ENCODE peak calls at places on chromosome 21, in five cellular contexts. One of them, this sample, is unnamed. For H3K36me3, the result is how much of the 10 kb centered on the place peaks cover.

GRCh38 chr21:25506887-25507286 is 100.4 kb downstream of the MRPL39 start:
- DNase-seq in small intestine: no peak
- DNase-seq in IMR-90: peak
- DNase-seq in uterus: no peak
- DNase-seq in prostate gland: no peak
- DNase-seq in this sample: no peak

GRCh38 chr21:21182401-21182800 is 184.2 kb downstream of the NCAM2 start:
- DNase-seq in uterus: no peak
- DNase-seq in IMR-90: no peak
- DNase-seq in prostate gland: no peak
- DNase-seq in small intestine: no peak
- DNase-seq in this sample: no peak

GRCh38 chr21:16072692-16073091 is 342.9 kb downstream of the USP25 start:
- DNase-seq in IMR-90: peak
- DNase-seq in uterus: peak
- DNase-seq in small intestine: no peak
- DNase-seq in prostate gland: no peak
- DNase-seq in this sample: no peak

GRCh38 chr21:15004721-15005370 is 60.0 kb downstream of the NRIP1 start:
- DNase-seq in small intestine: peak
- DNase-seq in uterus: no peak
- DNase-seq in IMR-90: peak
- DNase-seq in prostate gland: no peak
- DNase-seq in this sample: no peak

GRCh38 chr21:14523234-14523633 is 22.9 kb downstream of the SAMSN1 start:
- DNase-seq in uterus: no peak
- DNase-seq in small intestine: no peak
- DNase-seq in prostate gland: no peak
- DNase-seq in IMR-90: no peak
- DNase-seq in this sample: no peak

GRCh38 chr21:43716376-43717165 is 2.4 kb upstream of the PDXK start:
- DNase-seq in uterus: no peak
- DNase-seq in IMR-90: peak
- DNase-seq in prostate gland: no peak
- DNase-seq in small intestine: no peak
- DNase-seq in this sample: no peak

GRCh38 chr21:25582888-25583287 is 24.4 kb downstream of the MRPL39 start:
- DNase-seq in IMR-90: no peak
- DNase-seq in uterus: no peak
- DNase-seq in prostate gland: no peak
- DNase-seq in small intestine: no peak
- DNase-seq in this sample: no peak

GRCh38 chr21:40902299-40902698 is 55.3 kb upstream of the DSCAM start:
- DNase-seq in IMR-90: no peak
- DNase-seq in prostate gland: peak
- DNase-seq in uterus: no peak
- DNase-seq in small intestine: no peak
- DNase-seq in this sample: no peak

GRCh38 chr21:35149698-35150097 is 100.6 kb upstream of the RUNX1 start:
- DNase-seq in prostate gland: no peak
- DNase-seq in IMR-90: peak
- DNase-seq in small intestine: no peak
- DNase-seq in uterus: no peak
- DNase-seq in this sample: no peak

GRCh38 chr21:43864806-43865470 is at the start of gene AGPAT3:
- DNase-seq in IMR-90: no peak
- DNase-seq in small intestine: no peak
- DNase-seq in uterus: no peak
- DNase-seq in prostate gland: no peak
- DNase-seq in this sample: peak

GRCh38 chr21:17444828-17445227 is 68.0 kb upstream of the CXADR start:
- DNase-seq in uterus: no peak
- DNase-seq in prostate gland: peak
- DNase-seq in IMR-90: no peak
- DNase-seq in small intestine: no peak
- DNase-seq in this sample: no peak

GRCh38 chr21:32807717-32808380 is 36.3 kb upstream of the PAXBP1 start:
- DNase-seq in prostate gland: no peak
- DNase-seq in small intestine: peak
- DNase-seq in IMR-90: peak
- DNase-seq in uterus: no peak
- DNase-seq in this sample: no peak

GRCh38 chr21:16084776-16085364 is 355.1 kb downstream of the USP25 start:
- DNase-seq in small intestine: no peak
- DNase-seq in uterus: peak
- DNase-seq in prostate gland: no peak
- DNase-seq in IMR-90: peak
- DNase-seq in this sample: no peak

GRCh38 chr21:31557956-31558838 is 101.3 kb upstream of the SOD1 start:
- DNase-seq in uterus: peak
- DNase-seq in IMR-90: no peak
- DNase-seq in prostate gland: peak
- DNase-seq in small intestine: no peak
- DNase-seq in this sample: peak

GRCh38 chr21:15289246-15289645 is 224.4 kb upstream of the NRIP1 start:
- DNase-seq in IMR-90: no peak
- DNase-seq in uterus: no peak
- DNase-seq in small intestine: no peak
- DNase-seq in prostate gland: no peak
- DNase-seq in this sample: no peak

GRCh38 chr21:38140192-38140905 is 116.4 kb upstream of the KCNJ15 start:
- DNase-seq in small intestine: no peak
- DNase-seq in prostate gland: peak
- DNase-seq in uterus: no peak
- DNase-seq in IMR-90: peak
- DNase-seq in this sample: no peak

GRCh38 chr21:22855581-22855980 is 1857.4 kb downstream of the NCAM2 start:
- DNase-seq in uterus: no peak
- DNase-seq in IMR-90: no peak
- DNase-seq in small intestine: no peak
- DNase-seq in prostate gland: no peak
- DNase-seq in this sample: no peak

GRCh38 chr21:30718239-30718909 is at the start of gene KRTAP21-3:
- DNase-seq in prostate gland: no peak
- DNase-seq in uterus: no peak
- DNase-seq in small intestine: no peak
- DNase-seq in IMR-90: no peak
- DNase-seq in this sample: no peak

DNA sequence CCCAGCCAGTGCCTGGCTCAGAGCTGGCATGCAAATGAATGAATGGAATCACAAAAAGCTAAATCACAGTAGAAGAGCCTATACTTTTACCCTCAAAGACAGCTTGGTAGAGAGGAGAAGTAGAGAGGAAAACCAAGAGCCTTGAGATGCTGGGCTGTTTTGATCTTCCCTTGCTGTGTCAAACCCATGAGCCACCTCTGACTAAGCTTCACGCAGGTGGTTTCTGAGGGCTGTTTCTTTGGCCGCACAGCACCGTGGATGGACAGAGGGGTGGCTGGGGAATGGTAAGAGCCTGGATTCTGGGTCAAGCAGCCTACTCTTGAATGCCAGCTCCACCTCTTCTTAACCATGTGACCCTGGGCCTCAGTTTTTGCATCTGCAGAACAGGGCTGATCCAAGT is 18.6 kb downstream of the ABCG1 start:
- DNase-seq in uterus: no peak
- DNase-seq in prostate gland: no peak
- DNase-seq in small intestine: no peak
- DNase-seq in IMR-90: no peak
- DNase-seq in this sample: peak
- H3K27ac ChIP-seq in uterus: no peak
- H3K27ac ChIP-seq in prostate gland: no peak
- H3K27ac ChIP-seq in small intestine: no peak
- H3K27ac ChIP-seq in IMR-90: no peak
- H3K27ac ChIP-seq in this sample: peak

GRCh38 chr21:46113497-46114176 is 15.7 kb downstream of the COL6A2 start:
- DNase-seq in IMR-90: no peak
- DNase-seq in small intestine: no peak
- DNase-seq in prostate gland: no peak
- DNase-seq in uterus: no peak
- DNase-seq in this sample: no peak

GRCh38 chr21:46114963-46115362 is 17.1 kb downstream of the COL6A2 start:
- DNase-seq in prostate gland: no peak
- DNase-seq in IMR-90: no peak
- DNase-seq in small intestine: no peak
- DNase-seq in uterus: no peak
- DNase-seq in this sample: no peak

GRCh38 chr21:46116189-46116845 is 18.4 kb downstream of the COL6A2 start:
- DNase-seq in IMR-90: no peak
- DNase-seq in small intestine: no peak
- DNase-seq in prostate gland: no peak
- DNase-seq in uterus: peak
- DNase-seq in this sample: no peak

GRCh38 chr21:46116846-46117585 is 19.1 kb downstream of the COL6A2 start:
- DNase-seq in uterus: peak
- DNase-seq in IMR-90: no peak
- DNase-seq in small intestine: no peak
- DNase-seq in prostate gland: no peak
- DNase-seq in this sample: no peak

GRCh38 chr21:46115441-46116188 is 17.7 kb downstream of the COL6A2 start:
- DNase-seq in uterus: peak
- DNase-seq in small intestine: no peak
- DNase-seq in IMR-90: no peak
- DNase-seq in prostate gland: no peak
- DNase-seq in this sample: no peak
- H3K36me3 ChIP-seq in uterus: under half
- H3K36me3 ChIP-seq in small intestine: under half
- H3K36me3 ChIP-seq in IMR-90: half or more
- H3K36me3 ChIP-seq in prostate gland: under half
- H3K36me3 ChIP-seq in this sample: under half

DNA sequence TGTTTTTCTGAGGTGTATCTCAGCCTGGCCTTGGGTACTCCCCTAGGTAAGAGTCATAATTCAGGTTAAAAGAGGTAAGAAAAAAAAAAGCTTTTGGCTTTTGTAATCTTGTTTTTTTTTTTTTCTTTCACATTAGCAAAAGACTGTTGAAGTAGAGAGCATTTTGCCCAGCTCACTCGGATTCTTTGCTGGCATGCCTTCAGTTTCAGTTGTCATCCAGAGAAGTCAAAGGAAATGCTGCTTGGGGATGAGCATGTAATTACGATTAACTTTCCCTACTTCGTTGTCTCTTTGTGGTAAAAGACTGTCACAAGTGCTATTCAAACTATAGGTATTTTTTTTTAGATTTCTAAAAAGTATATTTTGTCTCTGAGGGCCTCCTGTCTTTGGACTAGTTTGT is 6.3 kb downstream of the BACH1 start:
- DNase-seq in IMR-90: no peak
- DNase-seq in uterus: no peak
- DNase-seq in small intestine: no peak
- DNase-seq in prostate gland: no peak
- DNase-seq in this sample: no peak
- H3K4me3 ChIP-seq in IMR-90: no peak
- H3K4me3 ChIP-seq in uterus: no peak
- H3K4me3 ChIP-seq in small intestine: no peak
- H3K4me3 ChIP-seq in prostate gland: no peak
- H3K4me3 ChIP-seq in this sample: no peak

DNA sequence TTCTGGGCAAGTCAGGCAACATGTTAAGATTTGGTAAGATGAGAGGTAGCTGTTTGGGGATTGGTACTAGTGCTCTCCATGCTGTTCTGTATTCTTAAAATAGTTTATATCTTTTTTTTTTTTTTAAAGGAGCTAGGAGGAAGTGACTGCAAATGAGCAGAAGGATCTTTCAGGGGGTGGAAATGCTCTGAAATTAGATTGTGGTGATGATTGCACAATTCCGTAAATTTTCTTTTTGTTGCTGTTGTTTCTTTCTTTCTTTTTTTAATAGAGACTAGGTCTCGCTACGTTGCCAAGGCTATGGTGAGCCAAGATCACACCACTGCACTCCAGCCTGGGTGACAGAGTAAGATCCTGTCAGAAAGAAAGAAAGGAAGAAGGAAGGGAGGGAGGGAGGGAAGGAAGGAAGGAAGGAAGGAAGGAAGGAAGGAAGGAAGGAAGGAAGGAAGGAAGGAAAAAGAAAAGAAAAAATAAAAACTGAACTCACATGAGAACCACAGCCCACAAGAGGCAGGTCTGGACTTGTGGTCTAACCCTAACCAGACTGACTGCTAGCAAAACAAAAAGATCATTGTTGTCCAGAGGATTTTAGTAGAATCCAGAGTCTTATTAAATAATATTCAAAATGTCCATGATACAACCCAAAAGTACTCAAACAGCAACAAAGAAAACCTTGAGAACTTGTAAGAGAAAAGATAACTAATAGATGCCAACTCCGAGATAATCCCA is 4.5 kb upstream of the ITGB2 start:
- DNase-seq in small intestine: no peak
- DNase-seq in IMR-90: peak
- DNase-seq in prostate gland: no peak
- DNase-seq in uterus: no peak
- DNase-seq in this sample: peak
- H3K27ac ChIP-seq in small intestine: no peak
- H3K27ac ChIP-seq in IMR-90: no peak
- H3K27ac ChIP-seq in prostate gland: no peak
- H3K27ac ChIP-seq in uterus: no peak
- H3K27ac ChIP-seq in this sample: peak

GRCh38 chr21:45262616-45263015 is 25.1 kb downstream of the POFUT2 start:
- DNase-seq in IMR-90: no peak
- DNase-seq in prostate gland: peak
- DNase-seq in uterus: no peak
- DNase-seq in small intestine: peak
- DNase-seq in this sample: no peak
- H3K36me3 ChIP-seq in IMR-90: half or more
- H3K36me3 ChIP-seq in prostate gland: under half
- H3K36me3 ChIP-seq in uterus: under half
- H3K36me3 ChIP-seq in small intestine: under half
- H3K36me3 ChIP-seq in this sample: under half

This sample was measured in naive thymus-derived CD4-positive, alpha-beta T cell.